ENCODE peak calls at places on chromosomes 1 and 21, in four cellular contexts. R, U, K and Q are unnamed samples.

GRCh38 chr1:61754545-61754944 is 12.3 kb downstream of the PATJ start:
- DNase-seq in R (no peak), U (no peak), K (no peak), Q (no peak)

GRCh38 chr21:28885853-28886177 is 106.9 kb downstream of the LTN1 start:
- DNase-seq in R (no peak), U (no peak), K (no peak), Q (no peak)

GRCh38 chr1:214420341-214420740 is 131.1 kb downstream of the PTPN14 start:
- DNase-seq in R (no peak), U (no peak), K (no peak), Q (no peak)

GRCh38 chr1:198042168-198042567 is 114.6 kb upstream of the NEK7 start:
- DNase-seq in R (no peak), U (no peak), K (no peak), Q (no peak)

GRCh38 chr1:18410407-18410806 is 70.3 kb upstream of the KLHDC7A start:
- DNase-seq in R (no peak), U (no peak), K (no peak), Q (no peak)

GRCh38 chr1:21574464-21575151 is 65.4 kb downstream of the ALPL start:
- DNase-seq in R (no peak), U (peak; percentile 77), K (no peak), Q (no peak)

GRCh38 chr21:28247454-28248020 is 745.1 kb downstream of the LTN1 start:
- DNase-seq in R (no peak), U (no peak), K (no peak), Q (peak; percentile 82)

GRCh38 chr1:196890668-196891067 is 2.8 kb downstream of the CFHR4 start:
- DNase-seq in R (no peak), U (no peak), K (no peak), Q (no peak)

GRCh38 chr1:37814257-37814656 is 6.2 kb upstream of the YRDC start:
- DNase-seq in R (no peak), U (no peak), K (no peak), Q (no peak)

GRCh38 chr1:104105466-104105865 is 355.8 kb downstream of the AMY1C start:
- DNase-seq in R (no peak), U (no peak), K (no peak), Q (no peak)

GRCh38 chr21:34864370-34865209 is 184.5 kb downstream of the RUNX1 start:
- DNase-seq in R (no peak), U (no peak), K (no peak), Q (no peak)

GRCh38 chr21:33587792-33588484 is 546 bp downstream of the DONSON start:
- DNase-seq in R (peak; percentile 11), U (no peak), K (no peak), Q (peak; percentile 75)

GRCh38 chr1:109113787-109114568 is at the start of gene ELAPOR1:
- DNase-seq in R (no peak), U (peak; percentile 84), K (no peak), Q (peak; percentile 89)

GRCh38 chr1:154607748-154608521 is at the start of gene ADAR:
- DNase-seq in R (peak; percentile 90), U (peak; percentile 69), K (peak; percentile 88), Q (peak; percentile 97)

GRCh38 chr1:193462629-193463320 is 276.4 kb upstream of the B3GALT2 start:
- DNase-seq in R (peak; percentile 14), U (no peak), K (no peak), Q (peak; percentile 15)

GRCh38 chr1:96214982-96215381 is 506.6 kb upstream of the PTBP2 start:
- DNase-seq in R (no peak), U (no peak), K (no peak), Q (no peak)

GRCh38 chr1:15951341-15952153 is 24.4 kb downstream of the ZBTB17 start:
- DNase-seq in R (no peak), U (no peak), K (no peak), Q (peak; percentile 29)

GRCh38 chr1:27235827-27236226 is 1.4 kb downstream of the WDTC1 start:
- DNase-seq in R (no peak), U (no peak), K (no peak), Q (no peak)

GRCh38 chr1:23743287-23744052 is at the start of gene ELOA:
- DNase-seq in R (peak; percentile 32), U (no peak), K (no peak), Q (peak; percentile 95)

GRCh38 chr21:34276711-34277425 is 86.9 kb upstream of the KCNE2 start:
- DNase-seq in R (no peak), U (no peak), K (no peak), Q (no peak)

GRCh38 chr1:152411144-152411543 is 2.9 kb downstream of the CRNN start:
- DNase-seq in R (no peak), U (no peak), K (no peak), Q (no peak)

GRCh38 chr1:1628656-1629429 is 3.1 kb upstream of the MMP23B start:
- DNase-seq in R (no peak), U (no peak), K (no peak), Q (peak; percentile 56)

GRCh38 chr21:32349333-32349944 is 43.4 kb downstream of the URB1 start:
- DNase-seq in R (no peak), U (no peak), K (no peak), Q (no peak)

GRCh38 chr1:61631436-61631835 is 93.5 kb downstream of the TM2D1 start:
- DNase-seq in R (no peak), U (no peak), K (no peak), Q (no peak)

GRCh38 chr1:40385437-40386310 is 12.1 kb downstream of the SMAP2 start:
- DNase-seq in R (peak; percentile 71), U (no peak), K (no peak), Q (no peak)

GRCh38 chr1:220529530-220529920 is 1.6 kb downstream of the MARK1 start:
- DNase-seq in R (no peak), U (no peak), K (no peak), Q (no peak)

GRCh38 chr21:44006656-44007055 is 5.5 kb upstream of the TRAPPC10 start:
- DNase-seq in R (no peak), U (no peak), K (no peak), Q (no peak)

GRCh38 chr1:12314328-12314903 is 84.6 kb downstream of the VPS13D start:
- DNase-seq in R (peak; percentile 12), U (peak; percentile 27), K (no peak), Q (peak; percentile 47)

GRCh38 chr21:34840693-34841092 is 171.9 kb downstream of the CLIC6 start:
- DNase-seq in R (no peak), U (no peak), K (no peak), Q (no peak)

GRCh38 chr21:31999810-32000468 is 127.1 kb downstream of the HUNK start:
- DNase-seq in R (no peak), U (no peak), K (no peak), Q (no peak)